ENCODE peak calls at places on chromosomes 5 and 9, in four cellular contexts. G is H1, K is HepG2, P is GM12878. F is an unnamed sample.

GRCh38 chr9:89023788-89024187 is 32.5 kb downstream of the S1PR3 start:
- DNase-seq in K (no peak), P (no peak), G (no peak), F (no peak)

GRCh38 chr9:89139450-89139849 is 39.2 kb downstream of the SHC3 start:
- DNase-seq in P (no peak), G (no peak), K (no peak), F (no peak)

GRCh38 chr5:154237946-154238345 is 47.4 kb downstream of the GALNT10 start:
- DNase-seq in K (no peak), G (no peak), P (peak; percentile 38), F (no peak)

GRCh38 chr5:138463335-138464017 is 1.8 kb upstream of the EGR1 start:
- DNase-seq in K (no peak), P (no peak), G (no peak), F (no peak)

GRCh38 chr5:129244478-129244877 is 149.9 kb downstream of the ISOC1 start:
- DNase-seq in G (no peak), K (no peak), P (no peak), F (no peak)

GRCh38 chr5:55456216-55456895 is 78.4 kb downstream of the PLPP1 start:
- DNase-seq in K (no peak), G (no peak), P (no peak), F (no peak)

GRCh38 chr5:57482671-57483106 is at the start of gene ACTBL2:
- DNase-seq in P (no peak), G (no peak), K (no peak), F (no peak)

GRCh38 chr5:38715671-38716070 is 130.1 kb upstream of the OSMR start:
- DNase-seq in G (no peak), P (no peak), K (peak; percentile 14), F (no peak)

GRCh38 chr5:83360573-83360972 is 111.0 kb upstream of the VCAN start:
- DNase-seq in K (no peak), G (no peak), P (no peak), F (no peak)

GRCh38 chr5:110815916-110816605 is 77.3 kb downstream of the SLC25A46 start:
- DNase-seq in G (no peak), P (no peak), K (no peak), F (no peak)

GRCh38 chr5:39370555-39371366 is 6.5 kb upstream of the C9 start:
- DNase-seq in K (no peak), P (no peak), G (no peak), F (no peak)

GRCh38 chr5:145101246-145101645 is 733.9 kb downstream of the PRELID2 start:
- DNase-seq in K (peak; percentile 2), P (no peak), G (no peak), F (no peak)

GRCh38 chr5:42595597-42595996 is 161.0 kb upstream of the CCDC152 start:
- DNase-seq in G (no peak), K (no peak), P (no peak), F (no peak)

GRCh38 chr5:38113880-38114279 is 144.5 kb upstream of the EGFLAM start:
- DNase-seq in G (no peak), K (no peak), P (no peak), F (no peak)

GRCh38 chr5:80592761-80593160 is 22.7 kb upstream of the ANKRD34B start:
- DNase-seq in G (no peak), P (no peak), K (peak; percentile 24), F (no peak)

GRCh38 chr5:111004291-111004690 is 67.2 kb upstream of the TSLP start:
- DNase-seq in P (no peak), G (no peak), K (no peak), F (no peak)

GRCh38 chr9:16458696-16459420 is 411.6 kb downstream of the BNC2 start:
- DNase-seq in G (no peak), P (peak; percentile 76), K (no peak), F (no peak)

GRCh38 chr9:21970800-21971620 is 23.2 kb downstream of the CDKN2A start:
- DNase-seq in K (no peak), G (no peak), P (no peak), F (no peak)

GRCh38 chr5:164119806-164120440 is 614.5 kb downstream of the MAT2B start:
- DNase-seq in P (no peak), K (peak; percentile 30), G (no peak), F (peak; percentile 11)

GRCh38 chr5:37921452-37921851 is 81.6 kb upstream of the GDNF start:
- DNase-seq in K (no peak), G (no peak), P (no peak), F (no peak)

GRCh38 chr9:738209-738915 is 103.1 kb upstream of the DMRT1 start:
- DNase-seq in K (no peak), P (no peak), G (no peak), F (no peak)

GRCh38 chr5:154485850-154486426 is 7.9 kb upstream of the HAND1 start:
- DNase-seq in G (no peak), K (no peak), P (no peak), F (no peak)

GRCh38 chr5:32312194-32312681 is 501 bp downstream of the MTMR12 start:
- DNase-seq in G (no peak), P (no peak), K (no peak), F (peak; percentile 2)

GRCh38 chr5:162567644-162568043 is 500.1 kb downstream of the GABRG2 start:
- DNase-seq in P (no peak), K (no peak), G (no peak), F (no peak)

GRCh38 chr5:154945695-154946301 is 4.9 kb downstream of the MRPL22 start:
- DNase-seq in G (no peak), K (no peak), P (no peak), F (no peak)

GRCh38 chr5:82986404-82986803 is 90.8 kb downstream of the TMEM167A start:
- DNase-seq in P (no peak), G (no peak), K (no peak), F (no peak)

GRCh38 chr9:6195714-6196360 is 19.8 kb upstream of the IL33 start:
- DNase-seq in G (no peak), K (no peak), P (no peak), F (no peak)

GRCh38 chr5:38871790-38872551 is 26.2 kb downstream of the OSMR start:
- DNase-seq in G (no peak), K (peak; percentile 23), P (no peak), F (no peak)

GRCh38 chr5:156406023-156406422 is 79.1 kb downstream of the SGCD start:
- DNase-seq in K (no peak), G (no peak), P (no peak), F (no peak)

GRCh38 chr9:71680189-71680983 is 87.9 kb downstream of the CEMIP2 start:
- DNase-seq in P (no peak), G (no peak), K (peak; percentile 90), F (no peak)

GRCh38 chr9:127726871-127727270 is 8.2 kb downstream of the TOR2A start:
- DNase-seq in P (no peak), G (no peak), K (no peak), F (no peak)

GRCh38 chr5:140239939-140240700 is 62.8 kb downstream of the PFDN1 start:
- DNase-seq in G (peak; percentile 67), K (peak; percentile 43), P (no peak), F (peak; percentile 54)

GRCh38 chr5:78433972-78434371 is 73.6 kb downstream of the SCAMP1 start:
- DNase-seq in P (no peak), K (peak; percentile 35), G (no peak), F (no peak)

GRCh38 chr5:97297063-97297715 is 114.1 kb upstream of the RIOK2 start:
- DNase-seq in G (peak; percentile 21), K (peak; percentile 70), P (peak; percentile 11), F (peak; percentile 36)
- TF ChIP-seq SUZ12 in G (no peak), K (no peak), P (no peak), F (no peak)

GRCh38 chr5:180467028-180467427 is 27.2 kb upstream of the CNOT6 start:
- DNase-seq in K (no peak), P (no peak), G (no peak), F (no peak)
- H3K4me3 ChIP-seq in K (no peak overlapping the region), P (no peak overlapping the region), G (no peak overlapping the region), F (no peak overlapping the region)

DNA sequence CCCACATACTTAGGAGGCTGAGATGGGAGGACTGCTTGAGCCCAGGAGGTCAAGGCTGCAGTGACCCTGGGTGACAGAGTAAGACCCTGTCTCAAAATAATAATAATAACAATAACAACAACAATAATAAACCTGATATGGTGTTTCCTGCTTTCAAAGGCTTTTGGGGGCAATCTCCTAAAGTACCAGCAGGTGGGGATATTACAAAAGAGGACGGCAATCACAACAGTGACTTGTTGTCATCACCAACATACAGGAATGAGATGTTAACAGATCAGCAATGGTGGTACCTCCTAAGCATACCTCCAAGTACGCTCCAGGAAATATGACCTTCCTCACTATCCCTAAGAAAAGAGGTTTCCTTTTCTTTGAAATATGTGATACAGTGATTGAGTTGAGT is 91.1 kb upstream of the RNF180 start:
- DNase-seq in G (no peak), P (no peak), K (peak; percentile 21), F (peak; percentile 20)
- TF ChIP-seq SUZ12 in G (no peak), P (no peak), K (no peak), F (no peak)

GRCh38 chr9:35277171-35277520 is 115.3 kb downstream of the UNC13B start:
- DNase-seq in P (no peak), K (no peak), G (no peak), F (no peak)
- H3K4me3 ChIP-seq in P (no peak overlapping the region), K (no peak overlapping the region), G (no peak overlapping the region), F (no peak overlapping the region)

GRCh38 chr5:159405611-159406031 is 75.3 kb upstream of the IL12B start:
- DNase-seq in P (peak; percentile 58), K (no peak), G (no peak), F (no peak)
- TF ChIP-seq SUZ12 in P (no peak), K (no peak), G (no peak), F (no peak)

DNA sequence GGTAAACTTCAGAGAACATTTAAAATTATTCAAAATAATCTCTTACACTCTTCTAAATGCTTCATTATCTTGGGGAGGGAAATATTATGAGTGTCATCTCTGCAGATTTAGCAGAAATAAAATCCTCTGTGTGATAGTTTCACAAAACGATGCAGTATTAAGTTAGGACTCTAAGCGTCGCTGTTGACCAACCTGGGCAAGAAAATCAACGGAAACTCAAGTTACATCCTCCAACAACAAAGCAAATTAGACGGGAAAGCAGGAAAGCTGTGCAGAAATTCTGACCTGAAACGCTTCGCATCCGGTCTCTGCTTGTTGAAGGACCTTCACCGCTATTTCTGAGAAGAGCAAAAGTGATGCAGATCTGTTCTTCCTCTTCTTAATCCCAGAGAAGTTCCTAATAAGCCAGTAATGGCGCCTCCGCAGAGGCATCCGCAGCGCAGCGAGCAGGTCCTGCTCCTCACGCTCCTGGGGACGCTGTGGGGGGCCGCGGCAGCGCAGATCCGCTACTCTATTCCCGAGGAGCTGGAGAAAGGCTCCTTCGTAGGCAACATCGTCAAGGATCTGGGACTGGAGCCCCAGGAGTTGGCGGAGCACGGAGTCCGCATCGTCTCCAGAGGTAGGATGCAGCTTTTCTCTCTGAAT is at the start of gene PCDHGA6:
- DNase-seq in P (no peak), G (no peak), K (no peak), F (no peak)
- H3K4me3 ChIP-seq in P (no peak within 1 kb of the TSS), G (no peak within 1 kb of the TSS), K (no peak within 1 kb of the TSS), F (no peak within 1 kb of the TSS)